ENCODE peak calls at places on chromosomes 16 and 17, in four cellular contexts. X, Y, D and Z are unnamed samples.

GRCh38 chr17:77096570-77097214 is 44.1 kb upstream of the SEC14L1 start:
- DNase-seq in D (no peak), X (no peak), Y (peak), Z (no peak)

GRCh38 chr16:65934443-65934842 is 432.0 kb upstream of the CDH5 start:
- DNase-seq in D (no peak), X (no peak), Y (no peak), Z (no peak)

GRCh38 chr16:24850289-24850931 is 4.6 kb downstream of the SLC5A11 start:
- DNase-seq in X (no peak), D (no peak), Y (no peak), Z (peak)

GRCh38 chr16:24670623-24671454 is 58.6 kb upstream of the TNRC6A start:
- DNase-seq in X (peak), Y (peak), D (no peak), Z (no peak)

GRCh38 chr17:21079196-21079595 is 36.4 kb upstream of the USP22 start:
- DNase-seq in Y (no peak), D (no peak), X (no peak), Z (no peak)

GRCh38 chr17:38344127-38344745 is 480 bp upstream of the GPR179 start:
- DNase-seq in D (no peak), Y (no peak), X (no peak), Z (no peak)

GRCh38 chr17:31495049-31495885 is 103.8 kb downstream of the RAB11FIP4 start:
- DNase-seq in X (peak), Y (no peak), D (no peak), Z (peak)

GRCh38 chr16:85600078-85600477 is 13.0 kb upstream of the GSE1 start:
- DNase-seq in Y (no peak), D (no peak), X (no peak), Z (no peak)

GRCh38 chr17:49456172-49456965 is 38.7 kb upstream of the NGFR start:
- DNase-seq in X (no peak), D (no peak), Y (no peak), Z (no peak)

GRCh38 chr17:31926100-31926729 is 10.6 kb upstream of the SUZ12 start:
- DNase-seq in Y (no peak), D (no peak), X (no peak), Z (no peak)

GRCh38 chr17:880871-881269 is 98.7 kb downstream of the NXN start:
- DNase-seq in D (no peak), Y (no peak), X (no peak), Z (no peak)

GRCh38 chr16:520847-521246 is 6.7 kb upstream of the CAPN15 start:
- DNase-seq in D (no peak), X (no peak), Y (no peak), Z (no peak)

GRCh38 chr16:519841-520687 is 7.4 kb upstream of the CAPN15 start:
- DNase-seq in D (no peak), Y (no peak), X (no peak), Z (no peak)

GRCh38 chr16:522320-523096 is 5.0 kb upstream of the CAPN15 start:
- DNase-seq in D (no peak), Y (no peak), X (no peak), Z (no peak)

GRCh38 chr16:523097-523741 is 4.3 kb upstream of the CAPN15 start:
- DNase-seq in X (no peak), Y (no peak), D (no peak), Z (no peak)

GRCh38 chr16:521381-522210 is 5.9 kb upstream of the CAPN15 start:
- DNase-seq in D (no peak), Y (no peak), X (peak), Z (peak)
- TF ChIP-seq CTCF in D (no peak), Y (no peak), X (peak), Z (peak)

GRCh38 chr17:42530952-42531454 is 5.0 kb upstream of the NAGLU start:
- DNase-seq in Y (no peak), D (no peak), X (no peak), Z (no peak)

GRCh38 chr17:42535400-42536047 is 517 bp upstream of the NAGLU start:
- DNase-seq in Y (no peak), X (no peak), D (no peak), Z (no peak)

GRCh38 chr17:42529054-42529453 is 7.0 kb upstream of the NAGLU start:
- DNase-seq in X (no peak), D (no peak), Y (no peak), Z (no peak)

GRCh38 chr17:42527932-42528331 is 8.1 kb upstream of the NAGLU start:
- DNase-seq in D (no peak), Y (no peak), X (no peak), Z (no peak)

GRCh38 chr17:42531455-42532354 is 4.3 kb upstream of the NAGLU start:
- DNase-seq in Y (peak), X (peak), D (peak), Z (peak)
- TF ChIP-seq CTCF in Y (peak), X (peak), D (peak), Z (peak)

DNA sequence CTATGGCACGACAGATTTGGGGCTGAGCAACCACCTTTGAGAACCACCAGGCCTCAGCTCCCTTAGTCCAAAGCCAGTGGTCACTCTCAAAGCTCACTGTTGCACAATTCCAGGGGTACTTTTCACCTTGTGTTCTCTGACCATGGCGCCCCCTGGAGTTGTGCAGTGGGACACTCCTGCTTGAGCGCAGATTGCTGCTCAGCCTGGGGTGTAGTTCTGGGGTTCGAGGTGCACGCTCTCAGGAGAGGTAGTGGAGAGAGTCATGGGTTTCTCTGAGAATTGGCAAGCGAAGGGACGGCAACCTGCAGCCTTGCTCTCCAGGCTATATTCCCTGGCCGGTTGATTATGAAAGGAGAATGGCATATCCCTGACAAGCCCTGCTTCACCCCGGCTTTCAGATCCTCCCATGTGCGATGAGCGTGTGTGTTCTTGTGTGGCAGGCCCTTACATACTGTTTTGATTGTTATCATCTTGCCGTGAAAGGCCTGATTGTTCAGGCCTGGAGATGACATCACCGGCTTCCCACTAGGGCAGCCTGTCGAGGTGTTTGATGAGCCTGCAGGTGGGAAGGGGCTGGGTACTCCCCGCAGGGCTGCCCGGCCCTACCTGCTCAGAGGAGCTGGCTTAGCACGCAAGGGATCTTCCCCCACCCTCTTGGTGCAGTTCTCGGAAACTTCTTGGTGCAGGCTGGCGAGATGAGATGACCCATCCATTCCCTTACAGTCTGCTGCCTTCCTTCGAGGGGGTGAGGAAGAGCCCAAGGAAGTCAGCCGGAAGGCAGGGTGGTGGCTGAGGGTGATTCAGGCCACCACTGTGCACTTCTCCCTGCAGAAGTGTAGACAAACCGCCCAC is 431.2 kb downstream of the SLC39A11 start:
- DNase-seq in Y (no peak), D (no peak), X (no peak), Z (peak)
- TF ChIP-seq CTCF in Y (peak), D (peak), X (no peak), Z (peak)

GRCh38 chr17:74455025-74455585 is 11.3 kb upstream of the CD300A start:
- DNase-seq in D (no peak), Y (no peak), X (peak), Z (no peak)

GRCh38 chr17:74457146-74457819 is 9.2 kb upstream of the CD300A start:
- DNase-seq in Y (peak), D (peak), X (peak), Z (peak)

GRCh38 chr17:74458835-74459234 is 7.6 kb upstream of the CD300A start:
- DNase-seq in Y (no peak), X (no peak), D (no peak), Z (no peak)

GRCh38 chr17:74459622-74460021 is 6.8 kb upstream of the CD300A start:
- DNase-seq in X (no peak), D (no peak), Y (no peak), Z (no peak)

DNA sequence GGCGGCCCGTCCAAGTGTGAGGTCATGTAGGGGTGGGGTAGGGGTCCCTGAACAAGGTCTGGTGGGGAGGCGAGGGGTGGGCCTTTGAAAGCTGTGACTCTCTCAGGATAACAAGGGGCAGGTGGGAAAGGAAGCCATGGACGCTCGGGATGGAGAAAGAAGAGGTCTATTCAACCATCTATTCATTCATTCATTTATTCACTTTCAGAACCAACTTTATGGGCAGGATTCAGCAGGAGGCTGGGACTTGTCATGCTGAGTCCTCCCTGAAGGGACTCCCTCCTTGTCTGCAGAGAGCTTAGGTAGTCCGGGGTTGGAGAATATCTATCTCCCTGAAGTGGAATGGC is 8.6 kb upstream of the CD300A start:
- DNase-seq in D (no peak), Y (no peak), X (no peak), Z (no peak)
- TF ChIP-seq CTCF in D (no peak), Y (peak), X (peak), Z (no peak)

GRCh38 chr16:56673916-56674315 is 4.3 kb downstream of the MT1H start:
- DNase-seq in X (no peak), D (no peak), Y (peak), Z (no peak)
- TF ChIP-seq CTCF in X (peak), D (peak), Y (peak), Z (no peak)

DNA sequence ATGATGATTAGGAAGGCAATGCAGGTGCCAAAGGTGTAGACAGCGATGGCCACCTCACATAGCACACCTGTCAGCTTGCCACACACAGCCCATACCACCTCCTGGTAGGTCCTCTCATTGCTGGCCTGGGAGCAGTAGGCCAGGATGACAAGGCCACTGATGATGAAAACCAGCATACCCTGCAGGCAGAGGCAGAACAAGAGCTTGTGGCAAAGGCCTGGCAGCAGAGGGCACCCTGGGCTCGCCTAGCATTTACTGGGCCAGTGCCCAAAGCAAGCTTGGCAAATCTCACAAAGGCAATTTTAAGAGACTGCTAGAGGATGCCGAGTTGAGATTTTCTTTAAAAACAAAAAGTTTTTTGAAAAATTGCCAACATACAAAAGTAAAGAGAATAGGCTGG is 5.9 kb downstream of the SLC38A7 start:
- DNase-seq in D (no peak), Y (peak), X (no peak), Z (peak)
- TF ChIP-seq CTCF in D (no peak), Y (peak), X (no peak), Z (no peak)

GRCh38 chr16:89256651-89257254 is 39.2 kb downstream of the ZNF778 start:
- DNase-seq in X (peak), D (no peak), Y (no peak), Z (peak)

GRCh38 chr16:89261691-89262563 is 44.4 kb downstream of the ZNF778 start:
- DNase-seq in D (no peak), X (no peak), Y (no peak), Z (no peak)

GRCh38 chr16:89253548-89254287 is 36.2 kb downstream of the ZNF778 start:
- DNase-seq in Y (no peak), X (no peak), D (no peak), Z (no peak)

GRCh38 chr16:89257281-89257731 is 39.8 kb downstream of the ZNF778 start:
- DNase-seq in D (no peak), X (no peak), Y (no peak), Z (no peak)

GRCh38 chr16:89257757-89258465 is 40.4 kb downstream of the ZNF778 start:
- DNase-seq in D (no peak), X (no peak), Y (no peak), Z (no peak)
- TF ChIP-seq CTCF in D (no peak), X (no peak), Y (no peak), Z (no peak)

GRCh38 chr16:47470810-47471209 is 9.7 kb downstream of the PHKB start:
- DNase-seq in Y (no peak), X (no peak), D (no peak), Z (no peak)

GRCh38 chr16:47467501-47467900 is 6.4 kb downstream of the PHKB start:
- DNase-seq in X (no peak), D (no peak), Y (no peak), Z (no peak)

GRCh38 chr16:47469227-47469626 is 8.1 kb downstream of the PHKB start:
- DNase-seq in D (no peak), X (no peak), Y (no peak), Z (no peak)

GRCh38 chr16:47473794-47474193 is 12.7 kb downstream of the PHKB start:
- DNase-seq in D (no peak), X (no peak), Y (no peak), Z (no peak)

DNA sequence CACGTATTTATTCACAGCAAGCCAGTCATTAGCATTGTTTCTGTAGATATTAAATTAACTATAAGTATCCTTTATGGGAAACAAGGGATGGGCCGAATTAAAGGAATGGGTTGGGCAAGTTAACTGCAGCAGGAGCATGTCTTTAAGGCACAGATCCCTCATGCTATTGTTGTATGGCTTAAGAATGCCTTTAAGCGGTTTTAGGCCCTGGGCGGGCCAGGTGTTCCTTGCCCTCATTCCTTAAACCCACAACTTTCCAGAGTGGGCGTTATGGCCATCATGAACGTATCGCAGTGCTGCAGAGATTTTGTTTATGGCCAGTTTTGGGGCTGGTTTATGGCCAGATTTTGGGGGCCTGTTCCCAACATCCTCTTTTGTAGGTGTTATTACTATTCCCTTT is 9.1 kb downstream of the PHKB start:
- DNase-seq in X (no peak), D (no peak), Y (no peak), Z (no peak)
- TF ChIP-seq CTCF in X (no peak), D (no peak), Y (no peak), Z (no peak)